ENCODE peak calls at places on chromosomes 3 and 15, in four cellular contexts. Q is GM12878, W is A549, B is K562. Y is an unnamed sample.

GRCh38 chr3:188643736-188644135 is 489.8 kb downstream of the LPP start:
- DNase-seq in Q (no peak), W (no peak), B (no peak), Y (no peak)

GRCh38 chr15:78298983-78299301 is 467 bp downstream of the SKIC8 start:
- DNase-seq in Q (no peak), W (no peak), B (peak), Y (no peak)

GRCh38 chr3:143529018-143529478 is 319.2 kb downstream of the SLC9A9 start:
- DNase-seq in Q (peak), W (no peak), B (no peak), Y (no peak)

GRCh38 chr3:61979645-61980430 is 393.5 kb downstream of the FEZF2 start:
- DNase-seq in Q (no peak), W (no peak), B (no peak), Y (no peak)

GRCh38 chr3:146052046-146052790 is 108.8 kb downstream of the PLOD2 start:
- DNase-seq in Q (no peak), W (no peak), B (no peak), Y (no peak)

GRCh38 chr15:71596672-71597071 is 213.7 kb upstream of the NR2E3 start:
- DNase-seq in Q (no peak), W (peak), B (no peak), Y (peak)

GRCh38 chr3:127682576-127682975 is 9.8 kb downstream of the ABTB1 start:
- DNase-seq in Q (no peak), W (no peak), B (no peak), Y (no peak)

GRCh38 chr3:130276203-130276803 is 69.2 kb upstream of the COL6A5 start:
- DNase-seq in Q (no peak), W (peak), B (peak), Y (no peak)

GRCh38 chr3:37183976-37184375 is 9.6 kb upstream of the LRRFIP2 start:
- DNase-seq in Q (no peak), W (no peak), B (no peak), Y (peak)

GRCh38 chr3:37181766-37182165 is 7.4 kb upstream of the LRRFIP2 start:
- DNase-seq in Q (no peak), W (no peak), B (peak), Y (no peak)

GRCh38 chr3:37179144-37179967 is 5.0 kb upstream of the LRRFIP2 start:
- DNase-seq in Q (no peak), W (no peak), B (peak), Y (no peak)

GRCh38 chr3:37182816-37183215 is 8.4 kb upstream of the LRRFIP2 start:
- DNase-seq in Q (no peak), W (no peak), B (no peak), Y (no peak)

DNA sequence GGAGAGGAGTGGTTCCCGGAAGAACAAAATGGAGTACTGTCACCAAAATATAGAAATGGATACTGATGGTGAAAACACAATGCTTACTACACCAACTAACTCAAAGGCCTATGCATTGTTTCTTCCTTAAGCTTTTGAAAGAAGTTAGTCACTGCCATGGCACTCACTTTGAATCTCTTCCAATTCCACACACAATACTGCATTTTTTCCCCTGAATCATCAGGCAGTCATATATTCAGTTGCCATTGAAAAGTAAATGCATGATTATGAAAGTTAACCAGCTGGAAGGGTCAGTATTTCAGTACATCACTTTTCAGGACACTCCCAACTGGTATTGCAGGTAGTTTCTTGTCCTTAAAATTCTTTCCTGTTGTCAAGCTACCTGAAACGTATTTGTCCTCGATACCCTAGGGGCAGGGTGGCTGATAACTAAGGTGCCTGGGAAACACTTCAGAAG is 9.0 kb upstream of the LRRFIP2 start:
- DNase-seq in Q (no peak), W (peak), B (no peak), Y (no peak)
- TF ChIP-seq EP300 in Q (no peak), W (no peak), B (no peak), Y (peak)

GRCh38 chr15:68256675-68257450 is 20.7 kb upstream of the FEM1B start:
- DNase-seq in Q (no peak), W (peak), B (no peak), Y (peak)
- TF ChIP-seq POLR2A in Q (no peak), W (peak), B (no peak), Y (peak)

DNA sequence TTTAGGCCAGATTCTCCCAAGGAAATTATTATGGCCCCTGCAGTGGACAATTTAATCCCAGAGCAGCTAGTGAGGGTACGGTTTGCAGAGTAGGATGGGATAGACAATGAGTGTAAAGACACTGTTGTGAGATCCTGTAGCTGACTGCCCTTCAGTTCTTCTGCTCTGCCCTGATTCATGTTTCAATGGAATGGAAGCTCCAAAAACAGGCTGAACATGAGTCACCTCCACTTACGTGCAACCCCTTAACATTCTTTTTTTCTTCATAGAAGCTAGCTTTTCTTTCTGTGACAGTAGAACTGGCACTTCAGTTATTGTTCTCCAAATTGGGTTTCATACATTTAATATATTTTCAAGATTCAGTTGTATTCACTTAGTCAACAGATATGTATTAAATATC is 32.1 kb downstream of the CLDN18 start:
- DNase-seq in Q (no peak), W (no peak), B (no peak), Y (no peak)
- TF ChIP-seq CTCF in Q (no peak), W (no peak), B (no peak), Y (no peak)

GRCh38 chr3:104825116-104825515 is 541.6 kb upstream of the ALCAM start:
- DNase-seq in Q (no peak), W (no peak), B (no peak), Y (no peak)
- TF ChIP-seq EP300 in Q (no peak), W (no peak), B (no peak), Y (no peak)

GRCh38 chr3:113825090-113825489 is 13.5 kb upstream of the GRAMD1C start:
- DNase-seq in Q (peak), W (peak), B (peak), Y (no peak)

DNA sequence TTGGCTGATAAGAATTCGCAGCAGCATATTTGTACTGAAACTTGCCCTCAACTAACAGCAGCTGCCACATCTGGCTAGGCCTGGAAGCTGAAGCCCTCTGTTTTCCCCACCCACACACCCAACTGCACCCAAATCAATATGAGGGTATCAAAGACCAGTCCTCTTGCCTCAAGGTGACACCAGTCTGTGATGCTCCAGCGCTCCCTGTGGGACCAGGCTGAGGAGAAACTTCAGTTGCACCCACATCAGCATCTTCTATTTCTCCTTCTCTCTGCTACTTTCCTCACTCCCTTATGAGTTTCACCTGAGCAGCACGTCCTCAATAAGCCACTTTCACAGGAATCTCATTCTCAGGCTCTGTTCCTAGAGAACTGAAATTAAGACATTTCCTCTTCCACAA is 18.7 kb upstream of the GRAMD1C start:
- DNase-seq in Q (no peak), W (no peak), B (no peak), Y (no peak)
- TF ChIP-seq POLR2A in Q (no peak), W (no peak), B (no peak), Y (no peak)

Y was measured in tibial nerve.